ENCODE peak calls at places on chromosomes 3 and 15, in six cellular contexts. B is activated CD4-positive, alpha-beta T cell treated with anti-CD3 and anti-CD28 coated beads, Interleukin-2, amount 50 U/mL, for 24 hours; Q is ELR; T is GM18507; U is C1 segment of cervical spinal cord; O is GM10248. Z is an unnamed sample.
A peak's percentile ranks its signal among the peaks of the same experiment; 100 is the strongest.

GRCh38 chr3:88123526-88123925 is 26.2 kb upstream of the C3orf38 start:
- DNase-seq in Q (no peak), B (no peak), U (no peak), O (no peak), T (no peak), Z (no peak)

GRCh38 chr3:10366681-10367101 is 45.8 kb upstream of the SEC13 start:
- DNase-seq in B (peak; percentile 9), U (no peak), O (no peak), T (no peak), Q (peak; percentile 98), Z (no peak)

GRCh38 chr15:36726224-36726623 is 146.8 kb downstream of the CDIN1 start:
- DNase-seq in O (no peak), U (no peak), T (no peak), Q (no peak), B (no peak), Z (no peak)

GRCh38 chr3:99620976-99621375 is 17.4 kb upstream of the COL8A1 start:
- DNase-seq in Q (no peak), T (no peak), B (no peak), O (no peak), U (no peak), Z (no peak)

GRCh38 chr3:152385761-152386160 is 117.0 kb downstream of the MBNL1 start:
- DNase-seq in Q (peak; percentile 80), U (no peak), B (no peak), O (no peak), T (no peak), Z (no peak)

GRCh38 chr15:31511707-31512310 is 185.2 kb downstream of the KLF13 start:
- DNase-seq in T (no peak), O (peak; percentile 45), Q (no peak), U (no peak), B (no peak), Z (no peak)

GRCh38 chr15:45641374-45641778 is 6.5 kb downstream of the SQOR start:
- DNase-seq in Q (peak; percentile 87), U (no peak), T (no peak), O (no peak), B (no peak), Z (no peak)

GRCh38 chr3:148625991-148626390 is 71.7 kb upstream of the AGTR1 start:
- DNase-seq in T (no peak), B (no peak), Q (no peak), O (no peak), U (no peak), Z (no peak)

GRCh38 chr3:50207359-50208042 is 2.4 kb downstream of the SLC38A3 start:
- DNase-seq in B (no peak), U (no peak), O (no peak), Q (no peak), T (no peak), Z (no peak)

GRCh38 chr3:188568750-188569149 is 414.8 kb downstream of the LPP start:
- DNase-seq in O (no peak), B (no peak), Q (no peak), T (no peak), U (no peak), Z (no peak)

GRCh38 chr3:44021646-44022594 is 219.8 kb upstream of the TOPAZ1 start:
- DNase-seq in T (no peak), O (no peak), B (no peak), U (no peak), Q (no peak), Z (no peak)

GRCh38 chr3:14142567-14143270 is 17.9 kb downstream of the TMEM43 start:
- DNase-seq in T (no peak), O (no peak), U (no peak), B (no peak), Q (no peak), Z (no peak)

GRCh38 chr15:31887246-31887645 is 143.1 kb upstream of the CHRNA7 start:
- DNase-seq in U (peak; percentile 1), Q (peak; percentile 5), T (no peak), B (no peak), O (no peak), Z (no peak)

GRCh38 chr3:122793568-122794416 is at the start of gene HSPBAP1:
- DNase-seq in O (peak; percentile 92), U (no peak), T (peak; percentile 83), B (peak; percentile 68), Q (peak; percentile 96), Z (peak; percentile 82)

GRCh38 chr3:49566312-49566711 is 12.0 kb downstream of the BSN start:
- DNase-seq in Q (peak; percentile 15), O (no peak), T (no peak), U (no peak), B (no peak), Z (no peak)

GRCh38 chr3:58679451-58679850 is 12.9 kb upstream of the FAM3D start:
- DNase-seq in T (no peak), Q (no peak), B (no peak), U (no peak), O (no peak), Z (no peak)

GRCh38 chr3:18134386-18135082 is 290.6 kb downstream of the SATB1 start:
- DNase-seq in B (no peak), Q (peak; percentile 79), U (no peak), T (no peak), O (no peak), Z (no peak)

GRCh38 chr3:69665026-69665739 is 74.1 kb upstream of the MITF start:
- DNase-seq in Q (no peak), B (no peak), T (no peak), U (no peak), O (no peak), Z (no peak)